ENCODE peak calls at places on chromosome 5, in six cellular contexts. One of them, this sample, is unnamed.

GRCh38 chr5:55997742-55998351 is 3.1 kb upstream of the IL6ST start:
- DNase-seq in stimulated activated CD4-positive, alpha-beta T cell treated with anti-CD3 and anti-CD28 coated beads, Interleukin-15, amount 100 ng/mL, for 1 hour: no peak
- DNase-seq in left ventricle myocardium inferior: no peak
- DNase-seq in stimulated activated CD8-positive, alpha-beta memory T cell treated with anti-CD3 and anti-CD28 coated beads, Interleukin-15, amount 100 ng/mL, for 24 hours: no peak
- DNase-seq in mucosa of descending colon: no peak
- DNase-seq in NCI-H1105: no peak
- DNase-seq in this sample: no peak

GRCh38 chr5:124665035-124665434 is 81.4 kb downstream of the ZNF608 start:
- DNase-seq in left ventricle myocardium inferior: no peak
- DNase-seq in stimulated activated CD8-positive, alpha-beta memory T cell treated with anti-CD3 and anti-CD28 coated beads, Interleukin-15, amount 100 ng/mL, for 24 hours: no peak
- DNase-seq in stimulated activated CD4-positive, alpha-beta T cell treated with anti-CD3 and anti-CD28 coated beads, Interleukin-15, amount 100 ng/mL, for 1 hour: no peak
- DNase-seq in mucosa of descending colon: no peak
- DNase-seq in NCI-H1105: no peak
- DNase-seq in this sample: no peak

GRCh38 chr5:9187614-9188013 is 358.3 kb downstream of the SEMA5A start:
- DNase-seq in mucosa of descending colon: no peak
- DNase-seq in stimulated activated CD4-positive, alpha-beta T cell treated with anti-CD3 and anti-CD28 coated beads, Interleukin-15, amount 100 ng/mL, for 1 hour: no peak
- DNase-seq in stimulated activated CD8-positive, alpha-beta memory T cell treated with anti-CD3 and anti-CD28 coated beads, Interleukin-15, amount 100 ng/mL, for 24 hours: no peak
- DNase-seq in left ventricle myocardium inferior: no peak
- DNase-seq in NCI-H1105: no peak
- DNase-seq in this sample: no peak

GRCh38 chr5:168530751-168531150 is 1.6 kb downstream of the FBLL1 start:
- DNase-seq in left ventricle myocardium inferior: no peak
- DNase-seq in stimulated activated CD4-positive, alpha-beta T cell treated with anti-CD3 and anti-CD28 coated beads, Interleukin-15, amount 100 ng/mL, for 1 hour: no peak
- DNase-seq in mucosa of descending colon: no peak
- DNase-seq in NCI-H1105: no peak
- DNase-seq in stimulated activated CD8-positive, alpha-beta memory T cell treated with anti-CD3 and anti-CD28 coated beads, Interleukin-15, amount 100 ng/mL, for 24 hours: no peak
- DNase-seq in this sample: no peak

GRCh38 chr5:96065577-96066385 is 104.1 kb upstream of the ELL2 start:
- DNase-seq in stimulated activated CD8-positive, alpha-beta memory T cell treated with anti-CD3 and anti-CD28 coated beads, Interleukin-15, amount 100 ng/mL, for 24 hours: no peak
- DNase-seq in stimulated activated CD4-positive, alpha-beta T cell treated with anti-CD3 and anti-CD28 coated beads, Interleukin-15, amount 100 ng/mL, for 1 hour: no peak
- DNase-seq in left ventricle myocardium inferior: no peak
- DNase-seq in NCI-H1105: no peak
- DNase-seq in mucosa of descending colon: no peak
- DNase-seq in this sample: peak; percentile 59

GRCh38 chr5:31511305-31511704 is 20.6 kb downstream of the DROSHA start:
- DNase-seq in mucosa of descending colon: no peak
- DNase-seq in stimulated activated CD8-positive, alpha-beta memory T cell treated with anti-CD3 and anti-CD28 coated beads, Interleukin-15, amount 100 ng/mL, for 24 hours: no peak
- DNase-seq in stimulated activated CD4-positive, alpha-beta T cell treated with anti-CD3 and anti-CD28 coated beads, Interleukin-15, amount 100 ng/mL, for 1 hour: no peak
- DNase-seq in left ventricle myocardium inferior: no peak
- DNase-seq in NCI-H1105: no peak
- DNase-seq in this sample: no peak

GRCh38 chr5:169592937-169593650 is 9.5 kb downstream of the SPDL1 start:
- DNase-seq in NCI-H1105: no peak
- DNase-seq in stimulated activated CD4-positive, alpha-beta T cell treated with anti-CD3 and anti-CD28 coated beads, Interleukin-15, amount 100 ng/mL, for 1 hour: no peak
- DNase-seq in left ventricle myocardium inferior: no peak
- DNase-seq in mucosa of descending colon: no peak
- DNase-seq in stimulated activated CD8-positive, alpha-beta memory T cell treated with anti-CD3 and anti-CD28 coated beads, Interleukin-15, amount 100 ng/mL, for 24 hours: no peak
- DNase-seq in this sample: no peak

GRCh38 chr5:110726249-110727024 is at the start of gene TMEM232:
- DNase-seq in NCI-H1105: peak; percentile 68
- DNase-seq in mucosa of descending colon: peak; percentile 89
- DNase-seq in left ventricle myocardium inferior: peak; percentile 51
- DNase-seq in stimulated activated CD8-positive, alpha-beta memory T cell treated with anti-CD3 and anti-CD28 coated beads, Interleukin-15, amount 100 ng/mL, for 24 hours: no peak
- DNase-seq in stimulated activated CD4-positive, alpha-beta T cell treated with anti-CD3 and anti-CD28 coated beads, Interleukin-15, amount 100 ng/mL, for 1 hour: peak; percentile 39
- DNase-seq in this sample: peak; percentile 81

GRCh38 chr5:1998348-1998669 is 115.6 kb upstream of the IRX4 start:
- DNase-seq in NCI-H1105: no peak
- DNase-seq in left ventricle myocardium inferior: no peak
- DNase-seq in stimulated activated CD4-positive, alpha-beta T cell treated with anti-CD3 and anti-CD28 coated beads, Interleukin-15, amount 100 ng/mL, for 1 hour: no peak
- DNase-seq in stimulated activated CD8-positive, alpha-beta memory T cell treated with anti-CD3 and anti-CD28 coated beads, Interleukin-15, amount 100 ng/mL, for 24 hours: no peak
- DNase-seq in mucosa of descending colon: no peak
- DNase-seq in this sample: no peak

GRCh38 chr5:143054480-143054941 is 284.3 kb downstream of the ARHGAP26 start:
- DNase-seq in mucosa of descending colon: peak; percentile 56
- DNase-seq in stimulated activated CD8-positive, alpha-beta memory T cell treated with anti-CD3 and anti-CD28 coated beads, Interleukin-15, amount 100 ng/mL, for 24 hours: no peak
- DNase-seq in NCI-H1105: no peak
- DNase-seq in left ventricle myocardium inferior: no peak
- DNase-seq in stimulated activated CD4-positive, alpha-beta T cell treated with anti-CD3 and anti-CD28 coated beads, Interleukin-15, amount 100 ng/mL, for 1 hour: no peak
- DNase-seq in this sample: no peak

GRCh38 chr5:124239572-124239971 is 506.9 kb downstream of the ZNF608 start:
- DNase-seq in mucosa of descending colon: no peak
- DNase-seq in stimulated activated CD8-positive, alpha-beta memory T cell treated with anti-CD3 and anti-CD28 coated beads, Interleukin-15, amount 100 ng/mL, for 24 hours: no peak
- DNase-seq in stimulated activated CD4-positive, alpha-beta T cell treated with anti-CD3 and anti-CD28 coated beads, Interleukin-15, amount 100 ng/mL, for 1 hour: no peak
- DNase-seq in NCI-H1105: no peak
- DNase-seq in left ventricle myocardium inferior: no peak
- DNase-seq in this sample: no peak

GRCh38 chr5:150469718-150470470 is 20.4 kb upstream of the RPS14 start:
- DNase-seq in left ventricle myocardium inferior: no peak
- DNase-seq in stimulated activated CD4-positive, alpha-beta T cell treated with anti-CD3 and anti-CD28 coated beads, Interleukin-15, amount 100 ng/mL, for 1 hour: no peak
- DNase-seq in stimulated activated CD8-positive, alpha-beta memory T cell treated with anti-CD3 and anti-CD28 coated beads, Interleukin-15, amount 100 ng/mL, for 24 hours: no peak
- DNase-seq in mucosa of descending colon: no peak
- DNase-seq in NCI-H1105: no peak
- DNase-seq in this sample: no peak

GRCh38 chr5:126909856-126910255 is 120.5 kb downstream of the MARCHF3 start:
- DNase-seq in stimulated activated CD4-positive, alpha-beta T cell treated with anti-CD3 and anti-CD28 coated beads, Interleukin-15, amount 100 ng/mL, for 1 hour: no peak
- DNase-seq in NCI-H1105: no peak
- DNase-seq in mucosa of descending colon: no peak
- DNase-seq in left ventricle myocardium inferior: no peak
- DNase-seq in stimulated activated CD8-positive, alpha-beta memory T cell treated with anti-CD3 and anti-CD28 coated beads, Interleukin-15, amount 100 ng/mL, for 24 hours: no peak
- DNase-seq in this sample: no peak

GRCh38 chr5:174425964-174426290 is 298.5 kb upstream of the MSX2 start:
- DNase-seq in NCI-H1105: no peak
- DNase-seq in mucosa of descending colon: no peak
- DNase-seq in stimulated activated CD8-positive, alpha-beta memory T cell treated with anti-CD3 and anti-CD28 coated beads, Interleukin-15, amount 100 ng/mL, for 24 hours: no peak
- DNase-seq in stimulated activated CD4-positive, alpha-beta T cell treated with anti-CD3 and anti-CD28 coated beads, Interleukin-15, amount 100 ng/mL, for 1 hour: no peak
- DNase-seq in left ventricle myocardium inferior: no peak
- DNase-seq in this sample: no peak

GRCh38 chr5:39867923-39868322 is 443.1 kb upstream of the DAB2 start:
- DNase-seq in NCI-H1105: no peak
- DNase-seq in stimulated activated CD4-positive, alpha-beta T cell treated with anti-CD3 and anti-CD28 coated beads, Interleukin-15, amount 100 ng/mL, for 1 hour: no peak
- DNase-seq in left ventricle myocardium inferior: no peak
- DNase-seq in mucosa of descending colon: no peak
- DNase-seq in stimulated activated CD8-positive, alpha-beta memory T cell treated with anti-CD3 and anti-CD28 coated beads, Interleukin-15, amount 100 ng/mL, for 24 hours: no peak
- DNase-seq in this sample: no peak

GRCh38 chr5:55914141-55914413 is 62.9 kb downstream of the IL31RA start:
- DNase-seq in NCI-H1105: no peak
- DNase-seq in left ventricle myocardium inferior: no peak
- DNase-seq in stimulated activated CD8-positive, alpha-beta memory T cell treated with anti-CD3 and anti-CD28 coated beads, Interleukin-15, amount 100 ng/mL, for 24 hours: no peak
- DNase-seq in mucosa of descending colon: no peak
- DNase-seq in stimulated activated CD4-positive, alpha-beta T cell treated with anti-CD3 and anti-CD28 coated beads, Interleukin-15, amount 100 ng/mL, for 1 hour: no peak
- DNase-seq in this sample: no peak

GRCh38 chr5:139076117-139076516 is 122.1 kb downstream of the SIL1 start:
- DNase-seq in mucosa of descending colon: no peak
- DNase-seq in stimulated activated CD4-positive, alpha-beta T cell treated with anti-CD3 and anti-CD28 coated beads, Interleukin-15, amount 100 ng/mL, for 1 hour: no peak
- DNase-seq in stimulated activated CD8-positive, alpha-beta memory T cell treated with anti-CD3 and anti-CD28 coated beads, Interleukin-15, amount 100 ng/mL, for 24 hours: no peak
- DNase-seq in NCI-H1105: no peak
- DNase-seq in left ventricle myocardium inferior: no peak
- DNase-seq in this sample: no peak

GRCh38 chr5:50922942-50923767 is 256.7 kb downstream of the PARP8 start:
- DNase-seq in mucosa of descending colon: no peak
- DNase-seq in stimulated activated CD4-positive, alpha-beta T cell treated with anti-CD3 and anti-CD28 coated beads, Interleukin-15, amount 100 ng/mL, for 1 hour: no peak
- DNase-seq in left ventricle myocardium inferior: peak; percentile 27
- DNase-seq in NCI-H1105: no peak
- DNase-seq in stimulated activated CD8-positive, alpha-beta memory T cell treated with anti-CD3 and anti-CD28 coated beads, Interleukin-15, amount 100 ng/mL, for 24 hours: no peak
- DNase-seq in this sample: no peak

GRCh38 chr5:132420706-132421272 is 51.3 kb downstream of the SLC22A5 start:
- DNase-seq in stimulated activated CD4-positive, alpha-beta T cell treated with anti-CD3 and anti-CD28 coated beads, Interleukin-15, amount 100 ng/mL, for 1 hour: no peak
- DNase-seq in NCI-H1105: no peak
- DNase-seq in mucosa of descending colon: no peak
- DNase-seq in left ventricle myocardium inferior: no peak
- DNase-seq in stimulated activated CD8-positive, alpha-beta memory T cell treated with anti-CD3 and anti-CD28 coated beads, Interleukin-15, amount 100 ng/mL, for 24 hours: no peak
- DNase-seq in this sample: no peak

GRCh38 chr5:109947667-109948066 is 257.9 kb downstream of the MAN2A1 start:
- DNase-seq in mucosa of descending colon: no peak
- DNase-seq in left ventricle myocardium inferior: no peak
- DNase-seq in stimulated activated CD8-positive, alpha-beta memory T cell treated with anti-CD3 and anti-CD28 coated beads, Interleukin-15, amount 100 ng/mL, for 24 hours: no peak
- DNase-seq in stimulated activated CD4-positive, alpha-beta T cell treated with anti-CD3 and anti-CD28 coated beads, Interleukin-15, amount 100 ng/mL, for 1 hour: no peak
- DNase-seq in NCI-H1105: no peak
- DNase-seq in this sample: no peak

GRCh38 chr5:156556666-156557401 is 229.9 kb downstream of the SGCD start:
- DNase-seq in NCI-H1105: no peak
- DNase-seq in stimulated activated CD8-positive, alpha-beta memory T cell treated with anti-CD3 and anti-CD28 coated beads, Interleukin-15, amount 100 ng/mL, for 24 hours: no peak
- DNase-seq in left ventricle myocardium inferior: no peak
- DNase-seq in stimulated activated CD4-positive, alpha-beta T cell treated with anti-CD3 and anti-CD28 coated beads, Interleukin-15, amount 100 ng/mL, for 1 hour: no peak
- DNase-seq in mucosa of descending colon: no peak
- DNase-seq in this sample: no peak